ENCODE peak calls at places on chromosomes 2 and 18, in four cellular contexts. G, H, X and S are unnamed samples.
A peak's percentile ranks its signal among the peaks of the same experiment; 100 is the strongest.

GRCh38 chr2:162152147-162152546 is at the start of gene GCG:
- DNase-seq in H (no peak), X (no peak), G (no peak), S (no peak)

GRCh38 chr2:174325932-174326879 is 8.5 kb upstream of the SP9 start:
- DNase-seq in G (peak; percentile 59), X (peak; percentile 85), H (peak; percentile 62), S (no peak)

GRCh38 chr18:48891721-48892120 is 59.0 kb downstream of the SMAD7 start:
- DNase-seq in H (no peak), G (no peak), X (no peak), S (no peak)

GRCh38 chr2:147843864-147844690 is 752 bp upstream of the ACVR2A start:
- DNase-seq in X (peak; percentile 97), G (peak; percentile 96), H (peak; percentile 90), S (no peak)

GRCh38 chr2:100682536-100682935 is 119.7 kb downstream of the PDCL3 start:
- DNase-seq in H (no peak), G (no peak), X (peak; percentile 26), S (no peak)

GRCh38 chr2:231965118-231965517 is 3.6 kb downstream of the DIS3L2 start:
- DNase-seq in X (no peak), H (peak; percentile 11), G (no peak), S (no peak)

GRCh38 chr2:229252280-229252679 is 18.8 kb downstream of the PID1 start:
- DNase-seq in X (no peak), G (no peak), H (no peak), S (no peak)

GRCh38 chr2:227497158-227497557 is 25.2 kb downstream of the AGFG1 start:
- DNase-seq in H (no peak), X (no peak), G (no peak), S (no peak)

GRCh38 chr18:2554671-2555070 is 16.6 kb downstream of the METTL4 start:
- DNase-seq in X (no peak), H (no peak), G (no peak), S (no peak)

GRCh38 chr2:157691695-157692094 is 63.0 kb upstream of the ACVR1C start:
- DNase-seq in G (no peak), H (no peak), X (no peak), S (no peak)

GRCh38 chr2:235066895-235067294 is 115.1 kb downstream of the SH3BP4 start:
- DNase-seq in H (no peak), X (peak; percentile 71), G (no peak), S (no peak)

GRCh38 chr2:134181219-134181618 is 72.7 kb upstream of the MGAT5 start:
- DNase-seq in H (no peak), X (no peak), G (no peak), S (no peak)

GRCh38 chr2:42752299-42752698 is 11.6 kb downstream of the OXER1 start:
- DNase-seq in G (no peak), X (no peak), H (no peak), S (no peak)

GRCh38 chr2:231425291-231425810 is 29.8 kb downstream of the B3GNT7 start:
- DNase-seq in H (no peak), G (peak; percentile 7), X (no peak), S (no peak)

GRCh38 chr18:74950479-74950878 is 258.5 kb downstream of the PTGR3 start:
- DNase-seq in X (no peak), H (no peak), G (no peak), S (no peak)

GRCh38 chr18:13629841-13630747 is 96.3 kb downstream of the FAM210A start:
- DNase-seq in G (no peak), H (peak; percentile 64), X (peak; percentile 86), S (no peak)

GRCh38 chr2:184677171-184677570 is 78.8 kb downstream of the ZNF804A start:
- DNase-seq in X (no peak), G (no peak), H (peak; percentile 59), S (no peak)

GRCh38 chr2:18787726-18788125 is 198.4 kb upstream of the NT5C1B start:
- DNase-seq in X (peak; percentile 52), G (no peak), H (peak; percentile 18), S (no peak)

GRCh38 chr2:24785704-24786321 is 7.4 kb downstream of the PTRHD1 start:
- DNase-seq in G (peak; percentile 74), H (no peak), X (no peak), S (no peak)

GRCh38 chr2:96839288-96839874 is 4.4 kb downstream of the ANKRD23 start:
- DNase-seq in H (no peak), G (peak; percentile 85), X (peak; percentile 71), S (no peak)

GRCh38 chr2:148982282-148982681 is 56.2 kb upstream of the LYPD6B start:
- DNase-seq in G (no peak), H (no peak), X (no peak), S (no peak)

GRCh38 chr2:238379096-238379810 is 47.5 kb upstream of the ASB1 start:
- DNase-seq in H (peak; percentile 38), G (peak; percentile 62), X (no peak), S (no peak)

GRCh38 chr2:26720322-26721166 is 28.0 kb downstream of the KCNK3 start:
- DNase-seq in H (peak; percentile 90), X (no peak), G (peak; percentile 80), S (peak; percentile 28)

GRCh38 chr18:25279133-25279532 is 72.8 kb downstream of the ZNF521 start:
- DNase-seq in X (no peak), H (peak; percentile 71), G (no peak), S (no peak)

GRCh38 chr18:5073026-5073944 is 123.8 kb downstream of the AKAIN1 start:
- DNase-seq in X (peak; percentile 76), H (peak; percentile 15), G (no peak), S (peak; percentile 42)

GRCh38 chr2:108934583-108935230 is 54.3 kb downstream of the EDAR start:
- DNase-seq in H (no peak), X (no peak), G (no peak), S (no peak)

GRCh38 chr2:95346738-95347671 is 49.9 kb downstream of the KCNIP3 start:
- DNase-seq in H (peak; percentile 19), X (peak; percentile 80), G (no peak), S (no peak)

GRCh38 chr2:23506460-23507266 is 121.7 kb downstream of the KLHL29 start:
- DNase-seq in H (no peak), G (peak; percentile 52), X (no peak), S (no peak)

GRCh38 chr2:224666951-224667553 is 49.1 kb downstream of the CCDC195 start:
- DNase-seq in H (no peak), G (no peak), X (no peak), S (no peak)

GRCh38 chr2:171485116-171485515 is 37.2 kb upstream of the CYBRD1 start:
- DNase-seq in G (no peak), X (no peak), H (peak; percentile 15), S (no peak)

GRCh38 chr18:26702023-26702422 is 153.7 kb upstream of the KCTD1 start:
- DNase-seq in G (no peak), X (no peak), H (no peak), S (no peak)

GRCh38 chr2:12232876-12233275 is 483.9 kb upstream of the TRIB2 start:
- DNase-seq in G (no peak), H (peak; percentile 24), X (no peak), S (no peak)

GRCh38 chr2:69989017-69989416 is 27.6 kb upstream of the ASPRV1 start:
- DNase-seq in H (no peak), G (no peak), X (no peak), S (no peak)

GRCh38 chr2:44967056-44967455 is 25.6 kb downstream of the SIX3 start:
- DNase-seq in G (no peak), X (no peak), H (no peak), S (no peak)

GRCh38 chr2:36277146-36277808 is 78.3 kb upstream of the CRIM1 start:
- DNase-seq in H (peak; percentile 96), X (no peak), G (no peak), S (no peak)

GRCh38 chr2:26243643-26244478 is 571 bp downstream of the HADHA start:
- DNase-seq in G (no peak), H (peak; percentile 36), X (no peak), S (no peak)

GRCh38 chr18:50097702-50098101 is 97.2 kb downstream of the MYO5B start:
- DNase-seq in H (no peak), X (no peak), G (peak; percentile 52), S (peak; percentile 14)

GRCh38 chr2:205333351-205333750 is 348.9 kb upstream of the NRP2 start:
- DNase-seq in G (no peak), H (no peak), X (no peak), S (no peak)